ENCODE peak calls at places on chromosomes 16 and 17, in ten cellular contexts. One of them, this sample, is unnamed.

GRCh38 chr17:27530791-27531391 is 74.6 kb downstream of the KSR1 start:
- DNase-seq in neural progenitor cell: no peak
- DNase-seq in esophagus muscularis mucosa: no peak
- DNase-seq in B cell: no peak
- DNase-seq in activated CD4-positive, alpha-beta T cell treated with anti-CD3 and anti-CD28 coated beads, Interleukin-2, amount 50 U/mL, for 4 hours: no peak
- DNase-seq in stimulated activated CD8-positive, alpha-beta memory T cell treated with anti-CD3 and anti-CD28 coated beads, Interleukin-4, amount 100 ng/mL, for 48 hours: no peak
- DNase-seq in smooth muscle cell of the brain vasculature: no peak
- DNase-seq in nucleus accumbens: no peak
- DNase-seq in D721Med: no peak
- DNase-seq in mesothelial cell of epicardium: no peak
- DNase-seq in this sample: no peak

GRCh38 chr16:24834459-24835335 is 11.1 kb upstream of the SLC5A11 start:
- DNase-seq in neural progenitor cell: peak
- DNase-seq in esophagus muscularis mucosa: no peak
- DNase-seq in B cell: no peak
- DNase-seq in activated CD4-positive, alpha-beta T cell treated with anti-CD3 and anti-CD28 coated beads, Interleukin-2, amount 50 U/mL, for 4 hours: no peak
- DNase-seq in stimulated activated CD8-positive, alpha-beta memory T cell treated with anti-CD3 and anti-CD28 coated beads, Interleukin-4, amount 100 ng/mL, for 48 hours: no peak
- DNase-seq in smooth muscle cell of the brain vasculature: no peak
- DNase-seq in nucleus accumbens: no peak
- DNase-seq in D721Med: peak
- DNase-seq in mesothelial cell of epicardium: no peak
- DNase-seq in this sample: peak

GRCh38 chr17:181213-182163 is at the start of gene DOC2B:
- DNase-seq in neural progenitor cell: peak
- DNase-seq in esophagus muscularis mucosa: no peak
- DNase-seq in B cell: no peak
- DNase-seq in activated CD4-positive, alpha-beta T cell treated with anti-CD3 and anti-CD28 coated beads, Interleukin-2, amount 50 U/mL, for 4 hours: no peak
- DNase-seq in stimulated activated CD8-positive, alpha-beta memory T cell treated with anti-CD3 and anti-CD28 coated beads, Interleukin-4, amount 100 ng/mL, for 48 hours: no peak
- DNase-seq in smooth muscle cell of the brain vasculature: no peak
- DNase-seq in nucleus accumbens: no peak
- DNase-seq in D721Med: peak
- DNase-seq in mesothelial cell of epicardium: peak
- DNase-seq in this sample: peak

GRCh38 chr17:63538693-63539595 is 11.3 kb upstream of the DCAF7 start:
- DNase-seq in neural progenitor cell: no peak
- DNase-seq in esophagus muscularis mucosa: no peak
- DNase-seq in B cell: no peak
- DNase-seq in activated CD4-positive, alpha-beta T cell treated with anti-CD3 and anti-CD28 coated beads, Interleukin-2, amount 50 U/mL, for 4 hours: no peak
- DNase-seq in stimulated activated CD8-positive, alpha-beta memory T cell treated with anti-CD3 and anti-CD28 coated beads, Interleukin-4, amount 100 ng/mL, for 48 hours: no peak
- DNase-seq in smooth muscle cell of the brain vasculature: no peak
- DNase-seq in nucleus accumbens: no peak
- DNase-seq in D721Med: no peak
- DNase-seq in mesothelial cell of epicardium: no peak
- DNase-seq in this sample: no peak

GRCh38 chr17:9818760-9819159 is 3.1 kb downstream of the GSG1L2 start:
- DNase-seq in neural progenitor cell: no peak
- DNase-seq in esophagus muscularis mucosa: no peak
- DNase-seq in B cell: no peak
- DNase-seq in activated CD4-positive, alpha-beta T cell treated with anti-CD3 and anti-CD28 coated beads, Interleukin-2, amount 50 U/mL, for 4 hours: no peak
- DNase-seq in stimulated activated CD8-positive, alpha-beta memory T cell treated with anti-CD3 and anti-CD28 coated beads, Interleukin-4, amount 100 ng/mL, for 48 hours: no peak
- DNase-seq in smooth muscle cell of the brain vasculature: no peak
- DNase-seq in nucleus accumbens: no peak
- DNase-seq in D721Med: no peak
- DNase-seq in mesothelial cell of epicardium: no peak
- DNase-seq in this sample: no peak

GRCh38 chr16:87957296-87958069 is 6.2 kb downstream of the BANP start:
- DNase-seq in neural progenitor cell: no peak
- DNase-seq in esophagus muscularis mucosa: no peak
- DNase-seq in B cell: no peak
- DNase-seq in activated CD4-positive, alpha-beta T cell treated with anti-CD3 and anti-CD28 coated beads, Interleukin-2, amount 50 U/mL, for 4 hours: no peak
- DNase-seq in stimulated activated CD8-positive, alpha-beta memory T cell treated with anti-CD3 and anti-CD28 coated beads, Interleukin-4, amount 100 ng/mL, for 48 hours: no peak
- DNase-seq in smooth muscle cell of the brain vasculature: no peak
- DNase-seq in nucleus accumbens: no peak
- DNase-seq in D721Med: no peak
- DNase-seq in mesothelial cell of epicardium: no peak
- DNase-seq in this sample: no peak

GRCh38 chr17:64120159-64120558 is 9.8 kb downstream of the ERN1 start:
- DNase-seq in neural progenitor cell: no peak
- DNase-seq in esophagus muscularis mucosa: no peak
- DNase-seq in B cell: no peak
- DNase-seq in activated CD4-positive, alpha-beta T cell treated with anti-CD3 and anti-CD28 coated beads, Interleukin-2, amount 50 U/mL, for 4 hours: no peak
- DNase-seq in stimulated activated CD8-positive, alpha-beta memory T cell treated with anti-CD3 and anti-CD28 coated beads, Interleukin-4, amount 100 ng/mL, for 48 hours: no peak
- DNase-seq in smooth muscle cell of the brain vasculature: no peak
- DNase-seq in nucleus accumbens: no peak
- DNase-seq in D721Med: no peak
- DNase-seq in mesothelial cell of epicardium: no peak
- DNase-seq in this sample: no peak

GRCh38 chr16:27994686-27995085 is 68.8 kb downstream of the GSG1L start:
- DNase-seq in neural progenitor cell: no peak
- DNase-seq in esophagus muscularis mucosa: no peak
- DNase-seq in B cell: no peak
- DNase-seq in activated CD4-positive, alpha-beta T cell treated with anti-CD3 and anti-CD28 coated beads, Interleukin-2, amount 50 U/mL, for 4 hours: no peak
- DNase-seq in stimulated activated CD8-positive, alpha-beta memory T cell treated with anti-CD3 and anti-CD28 coated beads, Interleukin-4, amount 100 ng/mL, for 48 hours: no peak
- DNase-seq in smooth muscle cell of the brain vasculature: no peak
- DNase-seq in nucleus accumbens: no peak
- DNase-seq in D721Med: no peak
- DNase-seq in mesothelial cell of epicardium: no peak
- DNase-seq in this sample: no peak

GRCh38 chr17:17079761-17080160 is 37.5 kb downstream of the MPRIP start:
- DNase-seq in neural progenitor cell: no peak
- DNase-seq in esophagus muscularis mucosa: no peak
- DNase-seq in B cell: no peak
- DNase-seq in activated CD4-positive, alpha-beta T cell treated with anti-CD3 and anti-CD28 coated beads, Interleukin-2, amount 50 U/mL, for 4 hours: no peak
- DNase-seq in stimulated activated CD8-positive, alpha-beta memory T cell treated with anti-CD3 and anti-CD28 coated beads, Interleukin-4, amount 100 ng/mL, for 48 hours: no peak
- DNase-seq in smooth muscle cell of the brain vasculature: no peak
- DNase-seq in nucleus accumbens: no peak
- DNase-seq in D721Med: no peak
- DNase-seq in mesothelial cell of epicardium: no peak
- DNase-seq in this sample: no peak

GRCh38 chr16:73794936-73795335 is 501.7 kb upstream of the PSMD7 start:
- DNase-seq in neural progenitor cell: no peak
- DNase-seq in esophagus muscularis mucosa: no peak
- DNase-seq in B cell: no peak
- DNase-seq in activated CD4-positive, alpha-beta T cell treated with anti-CD3 and anti-CD28 coated beads, Interleukin-2, amount 50 U/mL, for 4 hours: no peak
- DNase-seq in stimulated activated CD8-positive, alpha-beta memory T cell treated with anti-CD3 and anti-CD28 coated beads, Interleukin-4, amount 100 ng/mL, for 48 hours: no peak
- DNase-seq in smooth muscle cell of the brain vasculature: no peak
- DNase-seq in nucleus accumbens: no peak
- DNase-seq in D721Med: no peak
- DNase-seq in mesothelial cell of epicardium: no peak
- DNase-seq in this sample: no peak

GRCh38 chr16:68643227-68643626 is 1.9 kb upstream of the CDH3 start:
- DNase-seq in neural progenitor cell: no peak
- DNase-seq in esophagus muscularis mucosa: no peak
- DNase-seq in B cell: no peak
- DNase-seq in activated CD4-positive, alpha-beta T cell treated with anti-CD3 and anti-CD28 coated beads, Interleukin-2, amount 50 U/mL, for 4 hours: no peak
- DNase-seq in stimulated activated CD8-positive, alpha-beta memory T cell treated with anti-CD3 and anti-CD28 coated beads, Interleukin-4, amount 100 ng/mL, for 48 hours: no peak
- DNase-seq in smooth muscle cell of the brain vasculature: no peak
- DNase-seq in nucleus accumbens: no peak
- DNase-seq in D721Med: no peak
- DNase-seq in mesothelial cell of epicardium: no peak
- DNase-seq in this sample: no peak

GRCh38 chr17:40178021-40178601 is 841 bp downstream of the RAPGEFL1 start:
- DNase-seq in neural progenitor cell: peak
- DNase-seq in esophagus muscularis mucosa: no peak
- DNase-seq in B cell: no peak
- DNase-seq in activated CD4-positive, alpha-beta T cell treated with anti-CD3 and anti-CD28 coated beads, Interleukin-2, amount 50 U/mL, for 4 hours: no peak
- DNase-seq in stimulated activated CD8-positive, alpha-beta memory T cell treated with anti-CD3 and anti-CD28 coated beads, Interleukin-4, amount 100 ng/mL, for 48 hours: no peak
- DNase-seq in smooth muscle cell of the brain vasculature: no peak
- DNase-seq in nucleus accumbens: no peak
- DNase-seq in D721Med: no peak
- DNase-seq in mesothelial cell of epicardium: peak
- DNase-seq in this sample: peak

GRCh38 chr16:30697264-30698138 is 1.5 kb upstream of the SRCAP start:
- DNase-seq in neural progenitor cell: no peak
- DNase-seq in esophagus muscularis mucosa: no peak
- DNase-seq in B cell: no peak
- DNase-seq in activated CD4-positive, alpha-beta T cell treated with anti-CD3 and anti-CD28 coated beads, Interleukin-2, amount 50 U/mL, for 4 hours: no peak
- DNase-seq in stimulated activated CD8-positive, alpha-beta memory T cell treated with anti-CD3 and anti-CD28 coated beads, Interleukin-4, amount 100 ng/mL, for 48 hours: no peak
- DNase-seq in smooth muscle cell of the brain vasculature: no peak
- DNase-seq in nucleus accumbens: no peak
- DNase-seq in D721Med: peak
- DNase-seq in mesothelial cell of epicardium: no peak
- DNase-seq in this sample: no peak

GRCh38 chr16:56886826-56887225 is 21.8 kb downstream of the SLC12A3 start:
- DNase-seq in neural progenitor cell: no peak
- DNase-seq in esophagus muscularis mucosa: no peak
- DNase-seq in B cell: no peak
- DNase-seq in activated CD4-positive, alpha-beta T cell treated with anti-CD3 and anti-CD28 coated beads, Interleukin-2, amount 50 U/mL, for 4 hours: no peak
- DNase-seq in stimulated activated CD8-positive, alpha-beta memory T cell treated with anti-CD3 and anti-CD28 coated beads, Interleukin-4, amount 100 ng/mL, for 48 hours: no peak
- DNase-seq in smooth muscle cell of the brain vasculature: no peak
- DNase-seq in nucleus accumbens: no peak
- DNase-seq in D721Med: no peak
- DNase-seq in mesothelial cell of epicardium: no peak
- DNase-seq in this sample: no peak

This sample was measured in WTC11.